ENCODE peak calls at places on chromosomes 12 and 14, in nine cellular contexts. One of them, this sample, is unnamed.

GRCh38 chr12:107917912-107918800 is 143.7 kb downstream of the ASCL4 start:
- DNase-seq in coronary artery: no peak
- DNase-seq in pancreas: no peak
- DNase-seq in ACHN: peak
- DNase-seq in C1 segment of cervical spinal cord: no peak
- DNase-seq in M059J: peak
- DNase-seq in stimulated activated CD8-positive, alpha-beta memory T cell treated with anti-CD3 and anti-CD28 coated beads, Interleukin-15, amount 100 ng/mL, for 24 hours: no peak
- DNase-seq in GM23338: peak
- DNase-seq in activated CD8-positive, alpha-beta T cell treated with anti-CD3 and anti-CD28 coated beads for 36 hours: no peak
- DNase-seq in this sample: no peak

GRCh38 chr12:50564240-50564947 is 59.6 kb downstream of the DIP2B start:
- DNase-seq in coronary artery: no peak
- DNase-seq in pancreas: no peak
- DNase-seq in ACHN: no peak
- DNase-seq in C1 segment of cervical spinal cord: no peak
- DNase-seq in M059J: no peak
- DNase-seq in stimulated activated CD8-positive, alpha-beta memory T cell treated with anti-CD3 and anti-CD28 coated beads, Interleukin-15, amount 100 ng/mL, for 24 hours: no peak
- DNase-seq in GM23338: no peak
- DNase-seq in activated CD8-positive, alpha-beta T cell treated with anti-CD3 and anti-CD28 coated beads for 36 hours: no peak
- DNase-seq in this sample: no peak

GRCh38 chr12:108630481-108631207 is 3.0 kb downstream of the SELPLG start:
- DNase-seq in coronary artery: no peak
- DNase-seq in pancreas: no peak
- DNase-seq in ACHN: no peak
- DNase-seq in C1 segment of cervical spinal cord: no peak
- DNase-seq in M059J: peak
- DNase-seq in stimulated activated CD8-positive, alpha-beta memory T cell treated with anti-CD3 and anti-CD28 coated beads, Interleukin-15, amount 100 ng/mL, for 24 hours: no peak
- DNase-seq in GM23338: no peak
- DNase-seq in activated CD8-positive, alpha-beta T cell treated with anti-CD3 and anti-CD28 coated beads for 36 hours: peak
- DNase-seq in this sample: peak

GRCh38 chr12:111274820-111275219 is 94.1 kb downstream of the PHETA1 start:
- DNase-seq in coronary artery: no peak
- DNase-seq in pancreas: no peak
- DNase-seq in ACHN: peak
- DNase-seq in C1 segment of cervical spinal cord: no peak
- DNase-seq in M059J: no peak
- DNase-seq in stimulated activated CD8-positive, alpha-beta memory T cell treated with anti-CD3 and anti-CD28 coated beads, Interleukin-15, amount 100 ng/mL, for 24 hours: no peak
- DNase-seq in GM23338: peak
- DNase-seq in activated CD8-positive, alpha-beta T cell treated with anti-CD3 and anti-CD28 coated beads for 36 hours: no peak
- DNase-seq in this sample: no peak

GRCh38 chr14:90985601-90986242 is 74.7 kb downstream of the RPS6KA5 start:
- DNase-seq in coronary artery: no peak
- DNase-seq in pancreas: no peak
- DNase-seq in ACHN: no peak
- DNase-seq in C1 segment of cervical spinal cord: no peak
- DNase-seq in M059J: no peak
- DNase-seq in stimulated activated CD8-positive, alpha-beta memory T cell treated with anti-CD3 and anti-CD28 coated beads, Interleukin-15, amount 100 ng/mL, for 24 hours: no peak
- DNase-seq in GM23338: no peak
- DNase-seq in activated CD8-positive, alpha-beta T cell treated with anti-CD3 and anti-CD28 coated beads for 36 hours: no peak
- DNase-seq in this sample: no peak

GRCh38 chr14:54650331-54651017 is 83.5 kb downstream of the SAMD4A start:
- DNase-seq in coronary artery: peak
- DNase-seq in pancreas: no peak
- DNase-seq in ACHN: peak
- DNase-seq in C1 segment of cervical spinal cord: peak
- DNase-seq in M059J: peak
- DNase-seq in stimulated activated CD8-positive, alpha-beta memory T cell treated with anti-CD3 and anti-CD28 coated beads, Interleukin-15, amount 100 ng/mL, for 24 hours: no peak
- DNase-seq in GM23338: peak
- DNase-seq in activated CD8-positive, alpha-beta T cell treated with anti-CD3 and anti-CD28 coated beads for 36 hours: peak
- DNase-seq in this sample: no peak

GRCh38 chr14:100660498-100661339 is 66.0 kb upstream of the DLK1 start:
- DNase-seq in coronary artery: no peak
- DNase-seq in pancreas: no peak
- DNase-seq in ACHN: no peak
- DNase-seq in C1 segment of cervical spinal cord: no peak
- DNase-seq in M059J: no peak
- DNase-seq in stimulated activated CD8-positive, alpha-beta memory T cell treated with anti-CD3 and anti-CD28 coated beads, Interleukin-15, amount 100 ng/mL, for 24 hours: no peak
- DNase-seq in GM23338: no peak
- DNase-seq in activated CD8-positive, alpha-beta T cell treated with anti-CD3 and anti-CD28 coated beads for 36 hours: no peak
- DNase-seq in this sample: no peak

GRCh38 chr12:666766-667308 is 3.6 kb upstream of the NINJ2 start:
- DNase-seq in coronary artery: no peak
- DNase-seq in pancreas: no peak
- DNase-seq in ACHN: no peak
- DNase-seq in C1 segment of cervical spinal cord: no peak
- DNase-seq in M059J: peak
- DNase-seq in stimulated activated CD8-positive, alpha-beta memory T cell treated with anti-CD3 and anti-CD28 coated beads, Interleukin-15, amount 100 ng/mL, for 24 hours: no peak
- DNase-seq in GM23338: no peak
- DNase-seq in activated CD8-positive, alpha-beta T cell treated with anti-CD3 and anti-CD28 coated beads for 36 hours: peak
- DNase-seq in this sample: no peak

GRCh38 chr14:21109377-21110260 is 8.8 kb downstream of the TMEM253 start:
- DNase-seq in coronary artery: no peak
- DNase-seq in pancreas: no peak
- DNase-seq in ACHN: no peak
- DNase-seq in C1 segment of cervical spinal cord: no peak
- DNase-seq in M059J: peak
- DNase-seq in stimulated activated CD8-positive, alpha-beta memory T cell treated with anti-CD3 and anti-CD28 coated beads, Interleukin-15, amount 100 ng/mL, for 24 hours: no peak
- DNase-seq in GM23338: peak
- DNase-seq in activated CD8-positive, alpha-beta T cell treated with anti-CD3 and anti-CD28 coated beads for 36 hours: peak
- DNase-seq in this sample: no peak

GRCh38 chr14:105212541-105213305 is 31.6 kb upstream of the NUDT14 start:
- DNase-seq in coronary artery: no peak
- DNase-seq in pancreas: no peak
- DNase-seq in ACHN: no peak
- DNase-seq in C1 segment of cervical spinal cord: no peak
- DNase-seq in M059J: no peak
- DNase-seq in stimulated activated CD8-positive, alpha-beta memory T cell treated with anti-CD3 and anti-CD28 coated beads, Interleukin-15, amount 100 ng/mL, for 24 hours: no peak
- DNase-seq in GM23338: no peak
- DNase-seq in activated CD8-positive, alpha-beta T cell treated with anti-CD3 and anti-CD28 coated beads for 36 hours: no peak
- DNase-seq in this sample: no peak

GRCh38 chr14:32564591-32564990 is 235.5 kb downstream of the AKAP6 start:
- DNase-seq in coronary artery: no peak
- DNase-seq in pancreas: no peak
- DNase-seq in ACHN: no peak
- DNase-seq in C1 segment of cervical spinal cord: no peak
- DNase-seq in M059J: peak
- DNase-seq in stimulated activated CD8-positive, alpha-beta memory T cell treated with anti-CD3 and anti-CD28 coated beads, Interleukin-15, amount 100 ng/mL, for 24 hours: no peak
- DNase-seq in GM23338: no peak
- DNase-seq in activated CD8-positive, alpha-beta T cell treated with anti-CD3 and anti-CD28 coated beads for 36 hours: no peak
- DNase-seq in this sample: no peak

GRCh38 chr12:108333898-108334699 is 5.0 kb downstream of the CMKLR1 start:
- DNase-seq in coronary artery: no peak
- DNase-seq in pancreas: no peak
- DNase-seq in ACHN: no peak
- DNase-seq in C1 segment of cervical spinal cord: no peak
- DNase-seq in M059J: peak
- DNase-seq in stimulated activated CD8-positive, alpha-beta memory T cell treated with anti-CD3 and anti-CD28 coated beads, Interleukin-15, amount 100 ng/mL, for 24 hours: no peak
- DNase-seq in GM23338: no peak
- DNase-seq in activated CD8-positive, alpha-beta T cell treated with anti-CD3 and anti-CD28 coated beads for 36 hours: peak
- DNase-seq in this sample: no peak

GRCh38 chr12:6056406-6057211 is 67.9 kb downstream of the VWF start:
- DNase-seq in coronary artery: no peak
- DNase-seq in pancreas: no peak
- DNase-seq in ACHN: peak
- DNase-seq in C1 segment of cervical spinal cord: no peak
- DNase-seq in M059J: no peak
- DNase-seq in stimulated activated CD8-positive, alpha-beta memory T cell treated with anti-CD3 and anti-CD28 coated beads, Interleukin-15, amount 100 ng/mL, for 24 hours: no peak
- DNase-seq in GM23338: peak
- DNase-seq in activated CD8-positive, alpha-beta T cell treated with anti-CD3 and anti-CD28 coated beads for 36 hours: peak
- DNase-seq in this sample: no peak

GRCh38 chr14:77630111-77630510 is 13.7 kb upstream of the SPTLC2 start:
- DNase-seq in coronary artery: no peak
- DNase-seq in pancreas: no peak
- DNase-seq in ACHN: no peak
- DNase-seq in C1 segment of cervical spinal cord: no peak
- DNase-seq in M059J: no peak
- DNase-seq in stimulated activated CD8-positive, alpha-beta memory T cell treated with anti-CD3 and anti-CD28 coated beads, Interleukin-15, amount 100 ng/mL, for 24 hours: no peak
- DNase-seq in GM23338: no peak
- DNase-seq in activated CD8-positive, alpha-beta T cell treated with anti-CD3 and anti-CD28 coated beads for 36 hours: no peak
- DNase-seq in this sample: no peak

GRCh38 chr12:75548879-75549278 is 37.5 kb upstream of the KRR1 start:
- DNase-seq in coronary artery: no peak
- DNase-seq in pancreas: no peak
- DNase-seq in ACHN: no peak
- DNase-seq in C1 segment of cervical spinal cord: no peak
- DNase-seq in M059J: no peak
- DNase-seq in stimulated activated CD8-positive, alpha-beta memory T cell treated with anti-CD3 and anti-CD28 coated beads, Interleukin-15, amount 100 ng/mL, for 24 hours: no peak
- DNase-seq in GM23338: peak
- DNase-seq in activated CD8-positive, alpha-beta T cell treated with anti-CD3 and anti-CD28 coated beads for 36 hours: no peak
- DNase-seq in this sample: no peak

GRCh38 chr12:57177354-57177753 is 29.9 kb upstream of the LRP1-AS start:
- DNase-seq in coronary artery: no peak
- DNase-seq in pancreas: no peak
- DNase-seq in ACHN: no peak
- DNase-seq in C1 segment of cervical spinal cord: no peak
- DNase-seq in M059J: no peak
- DNase-seq in stimulated activated CD8-positive, alpha-beta memory T cell treated with anti-CD3 and anti-CD28 coated beads, Interleukin-15, amount 100 ng/mL, for 24 hours: no peak
- DNase-seq in GM23338: no peak
- DNase-seq in activated CD8-positive, alpha-beta T cell treated with anti-CD3 and anti-CD28 coated beads for 36 hours: no peak
- DNase-seq in this sample: no peak

GRCh38 chr12:71315328-71315960 is 124.2 kb upstream of the LGR5 start:
- DNase-seq in coronary artery: no peak
- DNase-seq in pancreas: no peak
- DNase-seq in ACHN: no peak
- DNase-seq in C1 segment of cervical spinal cord: no peak
- DNase-seq in M059J: no peak
- DNase-seq in stimulated activated CD8-positive, alpha-beta memory T cell treated with anti-CD3 and anti-CD28 coated beads, Interleukin-15, amount 100 ng/mL, for 24 hours: no peak
- DNase-seq in GM23338: no peak
- DNase-seq in activated CD8-positive, alpha-beta T cell treated with anti-CD3 and anti-CD28 coated beads for 36 hours: no peak
- DNase-seq in this sample: no peak

GRCh38 chr14:65251213-65251612 is 148.9 kb upstream of the MAX start:
- DNase-seq in coronary artery: no peak
- DNase-seq in pancreas: no peak
- DNase-seq in ACHN: no peak
- DNase-seq in C1 segment of cervical spinal cord: no peak
- DNase-seq in M059J: peak
- DNase-seq in stimulated activated CD8-positive, alpha-beta memory T cell treated with anti-CD3 and anti-CD28 coated beads, Interleukin-15, amount 100 ng/mL, for 24 hours: no peak
- DNase-seq in GM23338: no peak
- DNase-seq in activated CD8-positive, alpha-beta T cell treated with anti-CD3 and anti-CD28 coated beads for 36 hours: no peak
- DNase-seq in this sample: peak

GRCh38 chr14:20197459-20197858 is 6.8 kb downstream of the OR11G2 start:
- DNase-seq in coronary artery: no peak
- DNase-seq in pancreas: no peak
- DNase-seq in ACHN: no peak
- DNase-seq in C1 segment of cervical spinal cord: no peak
- DNase-seq in M059J: no peak
- DNase-seq in stimulated activated CD8-positive, alpha-beta memory T cell treated with anti-CD3 and anti-CD28 coated beads, Interleukin-15, amount 100 ng/mL, for 24 hours: no peak
- DNase-seq in GM23338: no peak
- DNase-seq in activated CD8-positive, alpha-beta T cell treated with anti-CD3 and anti-CD28 coated beads for 36 hours: no peak
- DNase-seq in this sample: no peak

GRCh38 chr12:82555699-82556098 is 131.0 kb upstream of the TMTC2 start:
- DNase-seq in coronary artery: no peak
- DNase-seq in pancreas: no peak
- DNase-seq in ACHN: peak
- DNase-seq in C1 segment of cervical spinal cord: no peak
- DNase-seq in M059J: peak
- DNase-seq in stimulated activated CD8-positive, alpha-beta memory T cell treated with anti-CD3 and anti-CD28 coated beads, Interleukin-15, amount 100 ng/mL, for 24 hours: no peak
- DNase-seq in GM23338: no peak
- DNase-seq in activated CD8-positive, alpha-beta T cell treated with anti-CD3 and anti-CD28 coated beads for 36 hours: no peak
- DNase-seq in this sample: no peak

GRCh38 chr12:89135976-89136634 is 216.2 kb downstream of the DUSP6 start:
- DNase-seq in coronary artery: no peak
- DNase-seq in pancreas: no peak
- DNase-seq in ACHN: no peak
- DNase-seq in C1 segment of cervical spinal cord: no peak
- DNase-seq in M059J: peak
- DNase-seq in stimulated activated CD8-positive, alpha-beta memory T cell treated with anti-CD3 and anti-CD28 coated beads, Interleukin-15, amount 100 ng/mL, for 24 hours: no peak
- DNase-seq in GM23338: no peak
- DNase-seq in activated CD8-positive, alpha-beta T cell treated with anti-CD3 and anti-CD28 coated beads for 36 hours: no peak
- DNase-seq in this sample: no peak

GRCh38 chr14:59707778-59708635 is 131.4 kb upstream of the CCDC175 start:
- DNase-seq in coronary artery: no peak
- DNase-seq in pancreas: no peak
- DNase-seq in ACHN: no peak
- DNase-seq in C1 segment of cervical spinal cord: no peak
- DNase-seq in M059J: no peak
- DNase-seq in stimulated activated CD8-positive, alpha-beta memory T cell treated with anti-CD3 and anti-CD28 coated beads, Interleukin-15, amount 100 ng/mL, for 24 hours: no peak
- DNase-seq in GM23338: no peak
- DNase-seq in activated CD8-positive, alpha-beta T cell treated with anti-CD3 and anti-CD28 coated beads for 36 hours: no peak
- DNase-seq in this sample: no peak

GRCh38 chr12:4271433-4272013 is 2.0 kb upstream of the CCND2 start:
- DNase-seq in coronary artery: peak
- DNase-seq in pancreas: peak
- DNase-seq in ACHN: no peak
- DNase-seq in C1 segment of cervical spinal cord: no peak
- DNase-seq in M059J: no peak
- DNase-seq in stimulated activated CD8-positive, alpha-beta memory T cell treated with anti-CD3 and anti-CD28 coated beads, Interleukin-15, amount 100 ng/mL, for 24 hours: peak
- DNase-seq in GM23338: peak
- DNase-seq in activated CD8-positive, alpha-beta T cell treated with anti-CD3 and anti-CD28 coated beads for 36 hours: peak
- DNase-seq in this sample: no peak

GRCh38 chr12:100962086-100962712 is 167.6 kb downstream of the ANO4 start:
- DNase-seq in coronary artery: no peak
- DNase-seq in pancreas: no peak
- DNase-seq in ACHN: no peak
- DNase-seq in C1 segment of cervical spinal cord: no peak
- DNase-seq in M059J: no peak
- DNase-seq in stimulated activated CD8-positive, alpha-beta memory T cell treated with anti-CD3 and anti-CD28 coated beads, Interleukin-15, amount 100 ng/mL, for 24 hours: no peak
- DNase-seq in GM23338: no peak
- DNase-seq in activated CD8-positive, alpha-beta T cell treated with anti-CD3 and anti-CD28 coated beads for 36 hours: no peak
- DNase-seq in this sample: no peak

GRCh38 chr12:32541754-32542374 is 137.2 kb upstream of the DNM1L start:
- DNase-seq in coronary artery: no peak
- DNase-seq in pancreas: no peak
- DNase-seq in ACHN: no peak
- DNase-seq in C1 segment of cervical spinal cord: no peak
- DNase-seq in M059J: peak
- DNase-seq in stimulated activated CD8-positive, alpha-beta memory T cell treated with anti-CD3 and anti-CD28 coated beads, Interleukin-15, amount 100 ng/mL, for 24 hours: no peak
- DNase-seq in GM23338: no peak
- DNase-seq in activated CD8-positive, alpha-beta T cell treated with anti-CD3 and anti-CD28 coated beads for 36 hours: no peak
- DNase-seq in this sample: no peak

GRCh38 chr14:91748049-91748448 is 16.2 kb upstream of the CATSPERB start:
- DNase-seq in coronary artery: no peak
- DNase-seq in pancreas: no peak
- DNase-seq in ACHN: no peak
- DNase-seq in C1 segment of cervical spinal cord: no peak
- DNase-seq in M059J: no peak
- DNase-seq in stimulated activated CD8-positive, alpha-beta memory T cell treated with anti-CD3 and anti-CD28 coated beads, Interleukin-15, amount 100 ng/mL, for 24 hours: no peak
- DNase-seq in GM23338: no peak
- DNase-seq in activated CD8-positive, alpha-beta T cell treated with anti-CD3 and anti-CD28 coated beads for 36 hours: no peak
- DNase-seq in this sample: no peak

GRCh38 chr14:23442721-23443356 is 7.4 kb upstream of the MYH7 start:
- DNase-seq in coronary artery: peak
- DNase-seq in pancreas: peak
- DNase-seq in ACHN: no peak
- DNase-seq in C1 segment of cervical spinal cord: no peak
- DNase-seq in M059J: no peak
- DNase-seq in stimulated activated CD8-positive, alpha-beta memory T cell treated with anti-CD3 and anti-CD28 coated beads, Interleukin-15, amount 100 ng/mL, for 24 hours: no peak
- DNase-seq in GM23338: peak
- DNase-seq in activated CD8-positive, alpha-beta T cell treated with anti-CD3 and anti-CD28 coated beads for 36 hours: no peak
- DNase-seq in this sample: no peak

GRCh38 chr12:110856517-110856916 is 9.7 kb downstream of the CCDC63 start:
- DNase-seq in coronary artery: no peak
- DNase-seq in pancreas: no peak
- DNase-seq in ACHN: no peak
- DNase-seq in C1 segment of cervical spinal cord: no peak
- DNase-seq in M059J: no peak
- DNase-seq in stimulated activated CD8-positive, alpha-beta memory T cell treated with anti-CD3 and anti-CD28 coated beads, Interleukin-15, amount 100 ng/mL, for 24 hours: no peak
- DNase-seq in GM23338: no peak
- DNase-seq in activated CD8-positive, alpha-beta T cell treated with anti-CD3 and anti-CD28 coated beads for 36 hours: no peak
- DNase-seq in this sample: no peak

GRCh38 chr14:40983604-40984003 is 623.1 kb upstream of the LRFN5 start:
- DNase-seq in coronary artery: no peak
- DNase-seq in pancreas: no peak
- DNase-seq in ACHN: no peak
- DNase-seq in C1 segment of cervical spinal cord: no peak
- DNase-seq in M059J: no peak
- DNase-seq in stimulated activated CD8-positive, alpha-beta memory T cell treated with anti-CD3 and anti-CD28 coated beads, Interleukin-15, amount 100 ng/mL, for 24 hours: no peak
- DNase-seq in GM23338: no peak
- DNase-seq in activated CD8-positive, alpha-beta T cell treated with anti-CD3 and anti-CD28 coated beads for 36 hours: no peak
- DNase-seq in this sample: no peak

GRCh38 chr14:98909251-98909944 is 362.6 kb downstream of the BCL11B start:
- DNase-seq in coronary artery: no peak
- DNase-seq in pancreas: no peak
- DNase-seq in ACHN: peak
- DNase-seq in C1 segment of cervical spinal cord: no peak
- DNase-seq in M059J: peak
- DNase-seq in stimulated activated CD8-positive, alpha-beta memory T cell treated with anti-CD3 and anti-CD28 coated beads, Interleukin-15, amount 100 ng/mL, for 24 hours: no peak
- DNase-seq in GM23338: no peak
- DNase-seq in activated CD8-positive, alpha-beta T cell treated with anti-CD3 and anti-CD28 coated beads for 36 hours: no peak
- DNase-seq in this sample: no peak

GRCh38 chr12:114311966-114312365 is 94.0 kb downstream of the TBX5 start:
- DNase-seq in coronary artery: no peak
- DNase-seq in pancreas: no peak
- DNase-seq in ACHN: no peak
- DNase-seq in C1 segment of cervical spinal cord: peak
- DNase-seq in M059J: peak
- DNase-seq in stimulated activated CD8-positive, alpha-beta memory T cell treated with anti-CD3 and anti-CD28 coated beads, Interleukin-15, amount 100 ng/mL, for 24 hours: no peak
- DNase-seq in GM23338: no peak
- DNase-seq in activated CD8-positive, alpha-beta T cell treated with anti-CD3 and anti-CD28 coated beads for 36 hours: no peak
- DNase-seq in this sample: no peak